ENCODE peak calls at places on chromosome 1, in six cellular contexts. One of them, this sample, is unnamed.

GRCh38 chr1:225426395-225427248 is 1.2 kb downstream of the LBR start:
- DNase-seq in IMR-90: peak; percentile 27
- DNase-seq in upper lobe of right lung: peak; percentile 74
- DNase-seq in aorta: no peak
- DNase-seq in left ventricle myocardium inferior: peak; percentile 24
- DNase-seq in H1: no peak
- DNase-seq in this sample: no peak

GRCh38 chr1:178461676-178462075 is 35.1 kb downstream of the CLEC20A start:
- DNase-seq in IMR-90: no peak
- DNase-seq in upper lobe of right lung: no peak
- DNase-seq in aorta: no peak
- DNase-seq in left ventricle myocardium inferior: no peak
- DNase-seq in H1: no peak
- DNase-seq in this sample: peak; percentile 55

GRCh38 chr1:11713095-11713494 is 21.6 kb downstream of the DRAXIN start:
- DNase-seq in IMR-90: no peak
- DNase-seq in upper lobe of right lung: no peak
- DNase-seq in aorta: no peak
- DNase-seq in left ventricle myocardium inferior: no peak
- DNase-seq in H1: no peak
- DNase-seq in this sample: no peak

GRCh38 chr1:206032356-206033140 is 8.9 kb upstream of the CTSE start:
- DNase-seq in IMR-90: no peak
- DNase-seq in upper lobe of right lung: no peak
- DNase-seq in aorta: no peak
- DNase-seq in left ventricle myocardium inferior: no peak
- DNase-seq in H1: peak; percentile 3
- DNase-seq in this sample: no peak

GRCh38 chr1:67811816-67812215 is 21.5 kb downstream of the GNG12 start:
- DNase-seq in IMR-90: no peak
- DNase-seq in upper lobe of right lung: no peak
- DNase-seq in aorta: no peak
- DNase-seq in left ventricle myocardium inferior: no peak
- DNase-seq in H1: no peak
- DNase-seq in this sample: no peak

GRCh38 chr1:39902121-39902807 is 547 bp upstream of the MYCL start:
- DNase-seq in IMR-90: peak; percentile 26
- DNase-seq in upper lobe of right lung: peak; percentile 94
- DNase-seq in aorta: peak; percentile 59
- DNase-seq in left ventricle myocardium inferior: peak; percentile 63
- DNase-seq in H1: peak; percentile 93
- DNase-seq in this sample: no peak

GRCh38 chr1:58204284-58204683 is 342.2 kb downstream of the OMA1 start:
- DNase-seq in IMR-90: no peak
- DNase-seq in upper lobe of right lung: no peak
- DNase-seq in aorta: no peak
- DNase-seq in left ventricle myocardium inferior: no peak
- DNase-seq in H1: no peak
- DNase-seq in this sample: no peak

GRCh38 chr1:199551967-199552565 is 475.4 kb upstream of the NR5A2 start:
- DNase-seq in IMR-90: peak; percentile 76
- DNase-seq in upper lobe of right lung: no peak
- DNase-seq in aorta: no peak
- DNase-seq in left ventricle myocardium inferior: no peak
- DNase-seq in H1: peak; percentile 55
- DNase-seq in this sample: no peak

GRCh38 chr1:200525167-200526123 is 95.1 kb downstream of the KIF14 start:
- DNase-seq in IMR-90: peak; percentile 68
- DNase-seq in upper lobe of right lung: no peak
- DNase-seq in aorta: no peak
- DNase-seq in left ventricle myocardium inferior: no peak
- DNase-seq in H1: no peak
- DNase-seq in this sample: no peak

DNA sequence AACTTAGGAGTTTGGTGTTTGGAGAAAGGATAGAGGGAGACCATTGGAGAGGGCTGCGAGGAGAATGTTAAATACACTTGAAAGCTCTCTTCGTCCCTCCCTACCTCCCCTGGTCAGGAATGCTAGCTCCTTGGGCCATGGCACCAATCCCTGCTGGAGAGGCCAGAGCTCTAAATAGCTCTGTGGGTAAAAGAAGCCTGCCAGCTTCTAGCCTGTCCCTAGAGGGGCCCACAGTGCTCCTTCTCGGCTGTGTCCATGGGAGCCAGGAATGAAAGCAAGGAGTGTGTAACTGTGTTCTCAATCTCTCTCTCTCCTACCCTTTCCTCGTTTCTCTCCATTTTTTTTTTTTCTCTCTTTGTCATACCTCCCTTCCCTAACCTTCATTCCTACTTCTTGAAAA is at the start of gene CCDC190:
- DNase-seq in IMR-90: no peak
- DNase-seq in upper lobe of right lung: no peak
- DNase-seq in aorta: peak; percentile 80
- DNase-seq in left ventricle myocardium inferior: peak; percentile 28
- DNase-seq in H1: no peak
- DNase-seq in this sample: no peak
- H3K27ac ChIP-seq in IMR-90: no peak within 1 kb of the TSS
- H3K27ac ChIP-seq in upper lobe of right lung: no peak within 1 kb of the TSS
- H3K27ac ChIP-seq in aorta: peak within 1 kb of the TSS; percentile 89
- H3K27ac ChIP-seq in left ventricle myocardium inferior: peak within 1 kb of the TSS; percentile 58
- H3K27ac ChIP-seq in H1: no peak within 1 kb of the TSS
- H3K27ac ChIP-seq in this sample: no peak within 1 kb of the TSS

GRCh38 chr1:19009882-19010321 is 53.4 kb upstream of the IFFO2 start:
- DNase-seq in IMR-90: peak; percentile 93
- DNase-seq in upper lobe of right lung: no peak
- DNase-seq in aorta: no peak
- DNase-seq in left ventricle myocardium inferior: no peak
- DNase-seq in H1: no peak
- DNase-seq in this sample: no peak
- H3K27ac ChIP-seq in IMR-90: peak overlapping the region; percentile 86
- H3K27ac ChIP-seq in upper lobe of right lung: no peak overlapping the region
- H3K27ac ChIP-seq in aorta: no peak overlapping the region
- H3K27ac ChIP-seq in left ventricle myocardium inferior: no peak overlapping the region
- H3K27ac ChIP-seq in H1: no peak overlapping the region
- H3K27ac ChIP-seq in this sample: peak overlapping the region; percentile 86

GRCh38 chr1:16385659-16386453 is 18.8 kb downstream of the SZRD1 start:
- DNase-seq in IMR-90: no peak
- DNase-seq in upper lobe of right lung: no peak
- DNase-seq in aorta: no peak
- DNase-seq in left ventricle myocardium inferior: no peak
- DNase-seq in H1: no peak
- DNase-seq in this sample: no peak
- H3K27ac ChIP-seq in IMR-90: peak overlapping the region; percentile 72
- H3K27ac ChIP-seq in upper lobe of right lung: no peak overlapping the region
- H3K27ac ChIP-seq in aorta: peak overlapping the region; percentile 97
- H3K27ac ChIP-seq in left ventricle myocardium inferior: peak overlapping the region; percentile 65
- H3K27ac ChIP-seq in H1: no peak overlapping the region
- H3K27ac ChIP-seq in this sample: no peak overlapping the region

GRCh38 chr1:3610165-3610822 is 1.0 kb downstream of the MEGF6 start:
- DNase-seq in IMR-90: no peak
- DNase-seq in upper lobe of right lung: no peak
- DNase-seq in aorta: no peak
- DNase-seq in left ventricle myocardium inferior: no peak
- DNase-seq in H1: no peak
- DNase-seq in this sample: no peak
- H3K27ac ChIP-seq in IMR-90: no peak overlapping the region
- H3K27ac ChIP-seq in upper lobe of right lung: no peak overlapping the region
- H3K27ac ChIP-seq in aorta: no peak overlapping the region
- H3K27ac ChIP-seq in left ventricle myocardium inferior: no peak overlapping the region
- H3K27ac ChIP-seq in H1: no peak overlapping the region
- H3K27ac ChIP-seq in this sample: no peak overlapping the region

GRCh38 chr1:165855010-165855838 is 27.8 kb downstream of the UCK2 start:
- DNase-seq in IMR-90: no peak
- DNase-seq in upper lobe of right lung: no peak
- DNase-seq in aorta: no peak
- DNase-seq in left ventricle myocardium inferior: no peak
- DNase-seq in H1: no peak
- DNase-seq in this sample: no peak

GRCh38 chr1:165852896-165853295 is 25.5 kb downstream of the UCK2 start:
- DNase-seq in IMR-90: no peak
- DNase-seq in upper lobe of right lung: no peak
- DNase-seq in aorta: no peak
- DNase-seq in left ventricle myocardium inferior: no peak
- DNase-seq in H1: no peak
- DNase-seq in this sample: no peak

GRCh38 chr1:165851034-165851658 is 23.7 kb downstream of the UCK2 start:
- DNase-seq in IMR-90: peak; percentile 40
- DNase-seq in upper lobe of right lung: no peak
- DNase-seq in aorta: no peak
- DNase-seq in left ventricle myocardium inferior: no peak
- DNase-seq in H1: no peak
- DNase-seq in this sample: no peak

GRCh38 chr1:165854101-165854845 is 26.9 kb downstream of the UCK2 start:
- DNase-seq in IMR-90: peak; percentile 95
- DNase-seq in upper lobe of right lung: no peak
- DNase-seq in aorta: no peak
- DNase-seq in left ventricle myocardium inferior: no peak
- DNase-seq in H1: no peak
- DNase-seq in this sample: peak; percentile 52

GRCh38 chr1:165853528-165854075 is 26.2 kb downstream of the UCK2 start:
- DNase-seq in IMR-90: peak; percentile 62
- DNase-seq in upper lobe of right lung: no peak
- DNase-seq in aorta: no peak
- DNase-seq in left ventricle myocardium inferior: no peak
- DNase-seq in H1: no peak
- DNase-seq in this sample: no peak
- H3K27ac ChIP-seq in IMR-90: peak overlapping the region; percentile 98
- H3K27ac ChIP-seq in upper lobe of right lung: no peak overlapping the region
- H3K27ac ChIP-seq in aorta: no peak overlapping the region
- H3K27ac ChIP-seq in left ventricle myocardium inferior: no peak overlapping the region
- H3K27ac ChIP-seq in H1: no peak overlapping the region
- H3K27ac ChIP-seq in this sample: peak overlapping the region; percentile 31

DNA sequence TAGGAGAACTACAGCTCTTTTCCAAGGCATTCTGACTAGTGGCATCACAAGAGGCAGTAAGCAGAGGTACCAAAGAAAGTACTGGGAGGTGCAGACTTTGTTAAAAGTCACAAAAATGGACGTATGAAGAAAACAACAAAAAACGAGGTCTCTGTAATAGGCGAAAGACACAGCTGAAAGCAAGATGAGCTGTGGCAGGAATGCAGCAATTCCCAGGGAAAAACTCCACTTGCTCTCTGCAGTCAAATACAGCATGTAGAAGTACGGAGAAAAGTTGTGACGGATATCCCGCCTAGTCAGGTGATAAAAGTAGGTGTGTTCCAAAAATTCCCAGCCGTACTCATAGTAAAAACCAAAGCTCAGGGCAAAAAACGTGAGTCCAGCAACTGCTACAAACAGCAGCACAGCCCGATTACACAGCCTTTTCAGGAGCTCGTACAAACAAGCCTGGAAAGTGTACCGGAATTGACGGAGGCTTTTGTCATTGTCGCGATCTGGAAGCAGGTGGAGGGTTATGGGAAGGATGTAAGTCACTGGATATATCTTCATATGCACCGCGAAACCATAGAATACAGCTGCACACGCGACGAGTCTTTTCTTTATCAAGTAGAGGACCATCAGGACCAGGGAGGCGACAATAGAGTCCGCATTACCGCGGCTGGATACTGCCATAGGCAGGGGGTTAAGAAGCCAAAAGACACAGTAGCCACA is 978 bp downstream of the PIGM start:
- DNase-seq in IMR-90: no peak
- DNase-seq in upper lobe of right lung: no peak
- DNase-seq in aorta: no peak
- DNase-seq in left ventricle myocardium inferior: no peak
- DNase-seq in H1: no peak
- DNase-seq in this sample: no peak
- H3K27ac ChIP-seq in IMR-90: no peak overlapping the region
- H3K27ac ChIP-seq in upper lobe of right lung: peak overlapping the region; percentile 78
- H3K27ac ChIP-seq in aorta: no peak overlapping the region
- H3K27ac ChIP-seq in left ventricle myocardium inferior: peak overlapping the region; percentile 81
- H3K27ac ChIP-seq in H1: peak overlapping the region; percentile 72
- H3K27ac ChIP-seq in this sample: peak overlapping the region; percentile 45

GRCh38 chr1:28282426-28283407 is 23.4 kb downstream of the SESN2 start:
- DNase-seq in IMR-90: no peak
- DNase-seq in upper lobe of right lung: no peak
- DNase-seq in aorta: no peak
- DNase-seq in left ventricle myocardium inferior: no peak
- DNase-seq in H1: no peak
- DNase-seq in this sample: no peak
- H3K27ac ChIP-seq in IMR-90: no peak overlapping the region
- H3K27ac ChIP-seq in upper lobe of right lung: no peak overlapping the region
- H3K27ac ChIP-seq in aorta: no peak overlapping the region
- H3K27ac ChIP-seq in left ventricle myocardium inferior: no peak overlapping the region
- H3K27ac ChIP-seq in H1: peak overlapping the region; percentile 21
- H3K27ac ChIP-seq in this sample: peak overlapping the region; percentile 20

GRCh38 chr1:115412286-115412685 is 74.2 kb upstream of the NGF start:
- DNase-seq in IMR-90: peak; percentile 43
- DNase-seq in upper lobe of right lung: no peak
- DNase-seq in aorta: no peak
- DNase-seq in left ventricle myocardium inferior: no peak
- DNase-seq in H1: no peak
- DNase-seq in this sample: no peak

GRCh38 chr1:115411388-115412063 is 73.5 kb upstream of the NGF start:
- DNase-seq in IMR-90: peak; percentile 69
- DNase-seq in upper lobe of right lung: no peak
- DNase-seq in aorta: no peak
- DNase-seq in left ventricle myocardium inferior: no peak
- DNase-seq in H1: no peak
- DNase-seq in this sample: peak; percentile 86

GRCh38 chr1:115413621-115414020 is 75.6 kb upstream of the NGF start:
- DNase-seq in IMR-90: no peak
- DNase-seq in upper lobe of right lung: no peak
- DNase-seq in aorta: no peak
- DNase-seq in left ventricle myocardium inferior: no peak
- DNase-seq in H1: no peak
- DNase-seq in this sample: no peak

GRCh38 chr1:115412733-115413132 is 74.7 kb upstream of the NGF start:
- DNase-seq in IMR-90: no peak
- DNase-seq in upper lobe of right lung: no peak
- DNase-seq in aorta: no peak
- DNase-seq in left ventricle myocardium inferior: no peak
- DNase-seq in H1: no peak
- DNase-seq in this sample: no peak

DNA sequence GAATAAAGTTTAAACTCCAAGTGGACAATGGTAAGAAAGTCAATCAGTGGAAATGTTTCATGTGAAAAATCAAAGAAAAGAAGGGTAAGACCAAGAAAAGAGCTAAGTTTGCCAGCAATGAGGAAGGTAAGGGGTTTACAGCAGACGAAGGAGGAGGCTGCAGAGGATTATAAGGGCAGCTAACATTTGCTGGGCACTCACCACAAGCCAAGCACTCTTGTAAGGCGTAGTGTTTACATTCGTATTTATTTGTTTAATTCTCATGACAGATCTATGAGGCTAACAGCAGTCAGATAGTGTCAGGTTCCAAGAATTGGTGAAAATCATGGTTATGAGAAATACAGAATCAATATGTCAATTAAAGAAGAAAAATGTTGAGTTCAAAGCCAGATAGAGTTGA is 75.2 kb upstream of the NGF start:
- DNase-seq in IMR-90: no peak
- DNase-seq in upper lobe of right lung: no peak
- DNase-seq in aorta: no peak
- DNase-seq in left ventricle myocardium inferior: no peak
- DNase-seq in H1: no peak
- DNase-seq in this sample: no peak
- H3K27ac ChIP-seq in IMR-90: no peak overlapping the region
- H3K27ac ChIP-seq in upper lobe of right lung: no peak overlapping the region
- H3K27ac ChIP-seq in aorta: no peak overlapping the region
- H3K27ac ChIP-seq in left ventricle myocardium inferior: no peak overlapping the region
- H3K27ac ChIP-seq in H1: no peak overlapping the region
- H3K27ac ChIP-seq in this sample: no peak overlapping the region